ENCODE peak calls at places on chromosomes 16 and 17, in ten cellular contexts. I is Caco-2, S is psoas muscle, H is tibial artery, Y is heart right ventricle, F is breast epithelium, U is IMR-90, P is esophagus squamous epithelium, E is neural progenitor cell, Z is fibroblast of lung. B is an unnamed sample.

GRCh38 chr16:4263504-4264436 is 9.1 kb downstream of the TFAP4 start:
- DNase-seq in E (peak; percentile 73), H (no peak), P (no peak), F (no peak), I (peak; percentile 24), S (peak; percentile 88), U (peak; percentile 86), Y (peak; percentile 81), Z (peak; percentile 11), B (peak; percentile 85)

GRCh38 chr16:58665200-58665599 is 19.4 kb downstream of the SLC38A7 start:
- DNase-seq in U (no peak), H (no peak), P (no peak), E (peak; percentile 30), S (no peak), F (no peak), Y (no peak), Z (no peak), I (no peak), B (no peak)

GRCh38 chr17:38606646-38607611 is 1.2 kb upstream of the SRCIN1 start:
- DNase-seq in Z (no peak), E (no peak), I (peak; percentile 64), F (no peak), H (no peak), U (no peak), P (no peak), Y (peak; percentile 64), S (peak; percentile 44), B (peak; percentile 76)

GRCh38 chr16:86970726-86971125 is 346.5 kb downstream of the C16orf95 start:
- DNase-seq in P (no peak), Y (no peak), H (no peak), F (no peak), I (no peak), S (peak; percentile 9), E (no peak), U (no peak), Z (no peak), B (no peak)

GRCh38 chr17:1773755-1774181 is 11.9 kb downstream of the SERPINF1 start:
- DNase-seq in I (no peak), H (no peak), Y (no peak), S (no peak), U (no peak), F (peak; percentile 35), P (no peak), Z (no peak), E (no peak), B (no peak)

GRCh38 chr17:68455756-68456528 is 1.4 kb downstream of the WIPI1 start:
- DNase-seq in S (no peak), E (no peak), P (no peak), Y (peak; percentile 37), I (peak; percentile 39), Z (peak; percentile 74), H (no peak), U (peak; percentile 89), F (peak; percentile 68), B (no peak)

GRCh38 chr17:77217566-77217965 is 76.8 kb downstream of the SEC14L1 start:
- DNase-seq in Y (no peak), E (no peak), F (no peak), S (no peak), U (no peak), Z (no peak), H (no peak), P (no peak), I (no peak), B (no peak)

GRCh38 chr16:74305286-74305685 is 8.7 kb downstream of the PSMD7 start:
- DNase-seq in U (no peak), H (no peak), F (no peak), P (no peak), Z (no peak), E (no peak), S (no peak), Y (no peak), I (no peak), B (no peak)

GRCh38 chr17:31587462-31587861 is 196.0 kb downstream of the RAB11FIP4 start:
- DNase-seq in I (no peak), S (no peak), Z (no peak), H (no peak), U (no peak), E (no peak), P (no peak), Y (no peak), F (no peak), B (no peak)

GRCh38 chr16:5075637-5076036 is 4.0 kb downstream of the ALG1 start:
- DNase-seq in S (no peak), Z (no peak), P (no peak), F (no peak), E (no peak), H (no peak), U (no peak), Y (no peak), I (no peak), B (no peak)

GRCh38 chr17:3558603-3559269 is 1.1 kb upstream of the TRPV3 start:
- DNase-seq in Z (peak; percentile 7), H (no peak), S (no peak), P (peak; percentile 34), I (no peak), U (peak; percentile 92), E (no peak), F (peak; percentile 63), Y (no peak), B (no peak)

GRCh38 chr16:14672403-14672971 is 21.6 kb downstream of the PLA2G10 start:
- DNase-seq in U (no peak), H (no peak), Z (no peak), F (no peak), E (no peak), S (no peak), I (no peak), P (no peak), Y (no peak), B (no peak)

GRCh38 chr16:85891033-85891775 is 7.8 kb upstream of the IRF8 start:
- DNase-seq in I (peak; percentile 88), F (no peak), Z (peak; percentile 57), H (no peak), Y (no peak), S (no peak), P (no peak), E (no peak), U (peak; percentile 19), B (no peak)

GRCh38 chr16:88473666-88474534 is 20.8 kb downstream of the ZFPM1 start:
- DNase-seq in S (no peak), U (peak; percentile 72), Z (peak; percentile 57), E (no peak), P (no peak), I (no peak), Y (peak; percentile 63), H (no peak), F (no peak), B (peak; percentile 70)

GRCh38 chr16:79658301-79659001 is 57.9 kb upstream of the MAF start:
- DNase-seq in P (no peak), Z (peak; percentile 94), E (peak; percentile 13), U (peak; percentile 35), Y (no peak), I (no peak), S (no peak), F (peak; percentile 79), H (no peak), B (no peak)
- H3K4me3 ChIP-seq in P (no peak overlapping the region), Z (no peak overlapping the region), E (no peak overlapping the region), U (no peak overlapping the region), Y (no peak overlapping the region), I (no peak overlapping the region), S (no peak overlapping the region), F (no peak overlapping the region), H (no peak overlapping the region), B (no peak overlapping the region)

GRCh38 chr17:40822132-40822812 is at the start of gene KRT10:
- DNase-seq in S (no peak), U (no peak), I (no peak), H (no peak), E (no peak), Z (no peak), F (no peak), P (no peak), Y (no peak), B (no peak)

GRCh38 chr17:40820228-40820838 is 2.1 kb downstream of the KRT10 start:
- DNase-seq in Z (no peak), H (no peak), I (no peak), Y (no peak), E (no peak), S (no peak), F (no peak), P (no peak), U (no peak), B (no peak)

GRCh38 chr17:40819528-40820125 is 2.8 kb downstream of the KRT10 start:
- DNase-seq in U (peak; percentile 20), F (no peak), Y (peak; percentile 51), Z (peak; percentile 17), P (no peak), E (no peak), S (no peak), H (no peak), I (no peak), B (no peak)

GRCh38 chr17:40818733-40819527 is 3.5 kb downstream of the KRT10 start:
- DNase-seq in E (peak; percentile 93), U (peak; percentile 73), H (peak; percentile 88), Z (peak; percentile 82), Y (peak; percentile 75), I (peak; percentile 88), S (peak; percentile 92), P (no peak), F (peak; percentile 68), B (peak; percentile 81)

GRCh38 chr17:40821536-40821935 is 878 bp downstream of the KRT10 start:
- DNase-seq in S (no peak), F (no peak), Y (no peak), U (peak; percentile 41), Z (peak; percentile 22), E (no peak), P (no peak), H (no peak), I (no peak), B (no peak)
- H3K27me3 ChIP-seq in S (no peaks in the 10 kb centered on the region), F (no peaks in the 10 kb centered on the region), Y (no peaks in the 10 kb centered on the region), U (no peaks in the 10 kb centered on the region), Z (no peaks in the 10 kb centered on the region), E (peaks cover 47% of the 10 kb centered on the region), P (no peaks in the 10 kb centered on the region), H (no peaks in the 10 kb centered on the region), I (no peaks in the 10 kb centered on the region), B (no peaks in the 10 kb centered on the region)

GRCh38 chr17:35740997-35741931 is 9.8 kb downstream of the RASL10B start:
- DNase-seq in I (peak; percentile 49), U (no peak), Z (no peak), P (no peak), Y (no peak), E (peak; percentile 70), F (no peak), H (peak; percentile 60), S (no peak), B (no peak)
- TF ChIP-seq CTCF in I (peak; percentile 28), U (no peak), Z (no peak), P (no peak), Y (no peak), E (no peak), F (no peak), H (no peak), S (no peak), B (no peak)

DNA sequence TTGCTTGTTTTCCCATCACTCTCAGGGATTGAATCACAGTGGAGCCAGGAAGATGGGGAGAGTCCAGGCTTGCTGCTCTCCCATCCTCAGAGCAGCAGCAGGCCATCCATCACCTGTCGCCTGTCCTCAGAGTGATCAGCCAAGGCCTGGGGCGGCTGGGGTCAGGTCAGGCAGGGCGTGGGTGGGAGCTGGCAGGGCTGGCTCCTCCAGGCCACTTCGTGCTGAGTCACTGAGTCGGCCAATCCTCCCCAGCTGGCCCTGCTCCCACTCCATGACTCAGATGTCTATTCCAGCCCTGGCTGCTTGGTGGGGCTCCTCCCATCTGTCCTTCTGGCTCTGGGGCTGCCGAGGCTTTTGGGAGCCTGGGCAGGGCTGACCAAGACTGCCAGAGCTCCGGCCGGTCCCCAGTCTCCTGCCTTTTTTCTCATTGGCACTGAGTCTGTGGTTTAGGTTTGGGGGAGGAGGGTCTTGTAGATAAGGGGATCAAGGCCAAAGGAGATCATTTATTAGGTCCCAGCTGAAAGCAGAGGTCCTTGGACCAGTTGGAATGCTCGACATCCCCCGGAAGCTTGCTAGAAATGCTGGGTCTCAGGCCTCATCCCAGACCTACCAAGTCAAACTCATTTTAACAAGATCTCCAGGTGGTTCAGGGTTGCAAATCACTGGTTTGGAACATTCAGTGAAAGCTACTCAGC is 72.7 kb downstream of the ABCC1 start:
- DNase-seq in Y (peak; percentile 96), H (peak; percentile 99), I (peak; percentile 53), S (peak; percentile 99), F (peak; percentile 90), U (peak; percentile 97), Z (peak; percentile 96), E (peak; percentile 54), P (peak; percentile 30), B (peak; percentile 97)
- H3K4me3 ChIP-seq in Y (no peak overlapping the region), H (no peak overlapping the region), I (no peak overlapping the region), S (peak overlapping the region; percentile 35), F (no peak overlapping the region), U (no peak overlapping the region), Z (no peak overlapping the region), E (no peak overlapping the region), P (peak overlapping the region; percentile 1), B (peak overlapping the region; percentile 24)

B was measured in left ventricle myocardium inferior.